ENCODE peak calls at places on chromosomes 3 and 15, in five cellular contexts. B is MG63, A is iPS DF 19.7, Z is germinal center, G is NCI-H510A treated with DMSO at 0.1 percent for 48 hours. L is an unnamed sample.

GRCh38 chr3:15979490-15979889 is 181.7 kb upstream of the ANKRD28 start:
- DNase-seq in B (peak; percentile 82), A (no peak), Z (no peak), G (no peak), L (no peak)

GRCh38 chr15:74138642-74139041 is 8.3 kb downstream of the ISLR2 start:
- DNase-seq in B (no peak), A (no peak), Z (no peak), G (no peak), L (no peak)

GRCh38 chr3:134630506-134630905 is 20.3 kb downstream of the KY start:
- DNase-seq in B (no peak), A (no peak), Z (no peak), G (no peak), L (no peak)

GRCh38 chr15:62591842-62592838 is 427.1 kb upstream of the C2CD4B start:
- DNase-seq in B (no peak), A (no peak), Z (no peak), G (no peak), L (no peak)

GRCh38 chr3:167106456-167106855 is 273.6 kb downstream of the ZBBX start:
- DNase-seq in B (no peak), A (no peak), Z (no peak), G (no peak), L (no peak)

GRCh38 chr15:90987561-90988141 is 6.7 kb downstream of the PRC1 start:
- DNase-seq in B (no peak), A (no peak), Z (no peak), G (peak; percentile 12), L (no peak)

GRCh38 chr3:101229681-101230080 is 90.7 kb downstream of the IMPG2 start:
- DNase-seq in B (no peak), A (no peak), Z (no peak), G (no peak), L (no peak)

GRCh38 chr3:161925749-161926360 is 429.2 kb downstream of the OTOL1 start:
- DNase-seq in B (no peak), A (no peak), Z (no peak), G (no peak), L (no peak)

GRCh38 chr3:64945171-64945684 is 257.4 kb upstream of the ADAMTS9 start:
- DNase-seq in B (no peak), A (peak; percentile 60), Z (no peak), G (peak; percentile 7), L (peak; percentile 92)

GRCh38 chr15:101201411-101202174 is 50.3 kb downstream of the CHSY1 start:
- DNase-seq in B (peak; percentile 100), A (peak; percentile 75), Z (no peak), G (no peak), L (peak; percentile 74)

GRCh38 chr3:165622356-165622755 is 214.9 kb downstream of the BCHE start:
- DNase-seq in B (no peak), A (no peak), Z (no peak), G (no peak), L (no peak)

GRCh38 chr15:41476416-41477048 is 17.1 kb upstream of the ITPKA start:
- DNase-seq in B (no peak), A (no peak), Z (no peak), G (no peak), L (no peak)

GRCh38 chr15:39580630-39581500 is at the start of gene THBS1:
- DNase-seq in B (peak; percentile 93), A (peak; percentile 69), Z (no peak), G (no peak), L (peak; percentile 78)

GRCh38 chr15:25784876-25785642 is 78.1 kb downstream of the ATP10A start:
- DNase-seq in B (no peak), A (no peak), Z (no peak), G (no peak), L (no peak)

GRCh38 chr3:119145500-119146167 is at the start of gene TEX55:
- DNase-seq in B (no peak), A (peak; percentile 45), Z (peak; percentile 17), G (no peak), L (peak; percentile 25)

GRCh38 chr15:90710436-90710835 is 6.7 kb upstream of the BLM start:
- DNase-seq in B (peak; percentile 15), A (peak; percentile 33), Z (no peak), G (no peak), L (no peak)

GRCh38 chr3:194034556-194035336 is 101.2 kb upstream of the HES1 start:
- DNase-seq in B (no peak), A (no peak), Z (no peak), G (no peak), L (no peak)

GRCh38 chr3:45992820-45993219 is 2.8 kb downstream of the FYCO1 start:
- DNase-seq in B (peak; percentile 26), A (no peak), Z (no peak), G (no peak), L (peak; percentile 60)

GRCh38 chr3:72288955-72289707 is 504.2 kb upstream of the PROK2 start:
- DNase-seq in B (peak; percentile 26), A (no peak), Z (peak; percentile 83), G (peak; percentile 6), L (no peak)

GRCh38 chr15:56524915-56525314 is 60.0 kb upstream of the MNS1 start:
- DNase-seq in B (peak; percentile 55), A (no peak), Z (no peak), G (no peak), L (no peak)

GRCh38 chr3:57004154-57004730 is 56.2 kb upstream of the SPATA12 start:
- DNase-seq in B (no peak), A (no peak), Z (no peak), G (no peak), L (no peak)

GRCh38 chr3:60636846-60637245 is 614.4 kb downstream of the FHIT start:
- DNase-seq in B (peak; percentile 10), A (peak; percentile 48), Z (no peak), G (no peak), L (peak; percentile 71)

GRCh38 chr3:184811999-184812844 is at the start of gene VPS8:
- DNase-seq in B (peak; percentile 96), A (peak; percentile 56), Z (peak; percentile 97), G (peak; percentile 99), L (peak; percentile 90)

GRCh38 chr15:85750807-85751730 is 43.7 kb downstream of the KLHL25 start:
- DNase-seq in B (no peak), A (no peak), Z (no peak), G (no peak), L (peak; percentile 75)

GRCh38 chr15:35925634-35926380 is 379.8 kb upstream of the DPH6 start:
- DNase-seq in B (no peak), A (no peak), Z (no peak), G (no peak), L (no peak)

GRCh38 chr15:88624156-88624970 is 3.2 kb downstream of the AEN start:
- DNase-seq in B (no peak), A (no peak), Z (peak; percentile 72), G (no peak), L (no peak)

GRCh38 chr3:43013743-43014155 is 34.6 kb downstream of the GASK1A start:
- DNase-seq in B (no peak), A (no peak), Z (no peak), G (no peak), L (no peak)

L was measured in NT2/D1.